ENCODE peak calls at places on chromosomes 16 and 17, in eight cellular contexts. One of them, this sample, is unnamed.

GRCh38 chr16:23836404-23837291 is 865 bp downstream of the PRKCB start:
- DNase-seq in PC-9: no peak
- DNase-seq in GOT3: no peak
- DNase-seq in mammary epithelial cell: no peak
- DNase-seq in activated effector memory CD4-positive, alpha-beta T cell treated with Interleukin-2 at 50 U/mL for 16 hours: peak; percentile 33
- DNase-seq in tibial artery: no peak
- DNase-seq in skeletal muscle cell: no peak
- DNase-seq in CD4-positive, alpha-beta T cell: peak; percentile 42
- DNase-seq in this sample: no peak

GRCh38 chr16:77295896-77296295 is 96.7 kb downstream of the SYCE1L start:
- DNase-seq in activated effector memory CD4-positive, alpha-beta T cell treated with Interleukin-2 at 50 U/mL for 16 hours: no peak
- DNase-seq in GOT3: no peak
- DNase-seq in PC-9: no peak
- DNase-seq in CD4-positive, alpha-beta T cell: no peak
- DNase-seq in skeletal muscle cell: no peak
- DNase-seq in mammary epithelial cell: no peak
- DNase-seq in tibial artery: no peak
- DNase-seq in this sample: no peak

GRCh38 chr17:79095345-79096055 is 20.9 kb downstream of the ENGASE start:
- DNase-seq in GOT3: no peak
- DNase-seq in CD4-positive, alpha-beta T cell: no peak
- DNase-seq in activated effector memory CD4-positive, alpha-beta T cell treated with Interleukin-2 at 50 U/mL for 16 hours: no peak
- DNase-seq in mammary epithelial cell: peak; percentile 30
- DNase-seq in PC-9: no peak
- DNase-seq in tibial artery: no peak
- DNase-seq in skeletal muscle cell: no peak
- DNase-seq in this sample: peak; percentile 46

GRCh38 chr16:2799205-2799851 is 1.1 kb downstream of the PRSS41 start:
- DNase-seq in skeletal muscle cell: no peak
- DNase-seq in activated effector memory CD4-positive, alpha-beta T cell treated with Interleukin-2 at 50 U/mL for 16 hours: no peak
- DNase-seq in tibial artery: no peak
- DNase-seq in CD4-positive, alpha-beta T cell: no peak
- DNase-seq in PC-9: no peak
- DNase-seq in GOT3: no peak
- DNase-seq in mammary epithelial cell: no peak
- DNase-seq in this sample: no peak

GRCh38 chr16:67417333-67418061 is 1.2 kb upstream of the ZDHHC1 start:
- DNase-seq in skeletal muscle cell: no peak
- DNase-seq in PC-9: no peak
- DNase-seq in tibial artery: no peak
- DNase-seq in GOT3: no peak
- DNase-seq in activated effector memory CD4-positive, alpha-beta T cell treated with Interleukin-2 at 50 U/mL for 16 hours: no peak
- DNase-seq in CD4-positive, alpha-beta T cell: no peak
- DNase-seq in mammary epithelial cell: no peak
- DNase-seq in this sample: no peak

GRCh38 chr17:77382356-77382911 is 241.7 kb downstream of the SEC14L1 start:
- DNase-seq in GOT3: no peak
- DNase-seq in mammary epithelial cell: no peak
- DNase-seq in activated effector memory CD4-positive, alpha-beta T cell treated with Interleukin-2 at 50 U/mL for 16 hours: peak; percentile 51
- DNase-seq in CD4-positive, alpha-beta T cell: peak; percentile 39
- DNase-seq in skeletal muscle cell: no peak
- DNase-seq in tibial artery: no peak
- DNase-seq in PC-9: no peak
- DNase-seq in this sample: no peak

GRCh38 chr17:33175565-33175964 is 117.5 kb downstream of the ASIC2 start:
- DNase-seq in skeletal muscle cell: no peak
- DNase-seq in CD4-positive, alpha-beta T cell: no peak
- DNase-seq in tibial artery: no peak
- DNase-seq in PC-9: no peak
- DNase-seq in activated effector memory CD4-positive, alpha-beta T cell treated with Interleukin-2 at 50 U/mL for 16 hours: no peak
- DNase-seq in GOT3: no peak
- DNase-seq in mammary epithelial cell: no peak
- DNase-seq in this sample: no peak

GRCh38 chr17:62809656-62810055 is 1.5 kb upstream of the MARCHF10 start:
- DNase-seq in skeletal muscle cell: no peak
- DNase-seq in PC-9: no peak
- DNase-seq in mammary epithelial cell: no peak
- DNase-seq in GOT3: no peak
- DNase-seq in tibial artery: no peak
- DNase-seq in activated effector memory CD4-positive, alpha-beta T cell treated with Interleukin-2 at 50 U/mL for 16 hours: no peak
- DNase-seq in CD4-positive, alpha-beta T cell: no peak
- DNase-seq in this sample: no peak

GRCh38 chr17:55089955-55090573 is 121.5 kb downstream of the STXBP4 start:
- DNase-seq in activated effector memory CD4-positive, alpha-beta T cell treated with Interleukin-2 at 50 U/mL for 16 hours: peak; percentile 52
- DNase-seq in tibial artery: no peak
- DNase-seq in CD4-positive, alpha-beta T cell: peak; percentile 15
- DNase-seq in GOT3: no peak
- DNase-seq in PC-9: peak; percentile 23
- DNase-seq in skeletal muscle cell: no peak
- DNase-seq in mammary epithelial cell: no peak
- DNase-seq in this sample: no peak

GRCh38 chr16:56984639-56985038 is 4.7 kb upstream of the NLRC5 start:
- DNase-seq in tibial artery: no peak
- DNase-seq in CD4-positive, alpha-beta T cell: no peak
- DNase-seq in skeletal muscle cell: no peak
- DNase-seq in mammary epithelial cell: peak; percentile 37
- DNase-seq in activated effector memory CD4-positive, alpha-beta T cell treated with Interleukin-2 at 50 U/mL for 16 hours: no peak
- DNase-seq in GOT3: no peak
- DNase-seq in PC-9: peak; percentile 64
- DNase-seq in this sample: no peak

GRCh38 chr17:27522028-27522639 is 65.9 kb downstream of the KSR1 start:
- DNase-seq in tibial artery: no peak
- DNase-seq in GOT3: no peak
- DNase-seq in PC-9: no peak
- DNase-seq in skeletal muscle cell: no peak
- DNase-seq in mammary epithelial cell: no peak
- DNase-seq in CD4-positive, alpha-beta T cell: no peak
- DNase-seq in activated effector memory CD4-positive, alpha-beta T cell treated with Interleukin-2 at 50 U/mL for 16 hours: no peak
- DNase-seq in this sample: no peak

GRCh38 chr17:48725005-48725293 is 2.0 kb downstream of the PRAC2 start:
- DNase-seq in PC-9: no peak
- DNase-seq in tibial artery: no peak
- DNase-seq in activated effector memory CD4-positive, alpha-beta T cell treated with Interleukin-2 at 50 U/mL for 16 hours: no peak
- DNase-seq in mammary epithelial cell: no peak
- DNase-seq in GOT3: no peak
- DNase-seq in skeletal muscle cell: no peak
- DNase-seq in CD4-positive, alpha-beta T cell: no peak
- DNase-seq in this sample: no peak

GRCh38 chr17:16449121-16449570 is 33.8 kb downstream of the TRPV2 start:
- DNase-seq in mammary epithelial cell: peak; percentile 48
- DNase-seq in skeletal muscle cell: no peak
- DNase-seq in PC-9: no peak
- DNase-seq in activated effector memory CD4-positive, alpha-beta T cell treated with Interleukin-2 at 50 U/mL for 16 hours: no peak
- DNase-seq in CD4-positive, alpha-beta T cell: no peak
- DNase-seq in tibial artery: no peak
- DNase-seq in GOT3: no peak
- DNase-seq in this sample: no peak

GRCh38 chr17:21286771-21287702 is 2.5 kb downstream of the MAP2K3 start:
- DNase-seq in tibial artery: no peak
- DNase-seq in skeletal muscle cell: no peak
- DNase-seq in PC-9: peak; percentile 81
- DNase-seq in CD4-positive, alpha-beta T cell: no peak
- DNase-seq in mammary epithelial cell: peak; percentile 59
- DNase-seq in GOT3: no peak
- DNase-seq in activated effector memory CD4-positive, alpha-beta T cell treated with Interleukin-2 at 50 U/mL for 16 hours: no peak
- DNase-seq in this sample: no peak

GRCh38 chr17:52124993-52125392 is 33.5 kb downstream of the CA10 start:
- DNase-seq in CD4-positive, alpha-beta T cell: no peak
- DNase-seq in tibial artery: no peak
- DNase-seq in activated effector memory CD4-positive, alpha-beta T cell treated with Interleukin-2 at 50 U/mL for 16 hours: no peak
- DNase-seq in PC-9: no peak
- DNase-seq in skeletal muscle cell: no peak
- DNase-seq in GOT3: no peak
- DNase-seq in mammary epithelial cell: no peak
- DNase-seq in this sample: no peak

GRCh38 chr17:46201491-46201890 is 8.3 kb upstream of the KANSL1 start:
- DNase-seq in tibial artery: no peak
- DNase-seq in CD4-positive, alpha-beta T cell: no peak
- DNase-seq in mammary epithelial cell: no peak
- DNase-seq in GOT3: no peak
- DNase-seq in skeletal muscle cell: no peak
- DNase-seq in activated effector memory CD4-positive, alpha-beta T cell treated with Interleukin-2 at 50 U/mL for 16 hours: no peak
- DNase-seq in PC-9: no peak
- DNase-seq in this sample: no peak

GRCh38 chr16:11331967-11332366 is 13.3 kb upstream of the RMI2 start:
- DNase-seq in GOT3: no peak
- DNase-seq in skeletal muscle cell: no peak
- DNase-seq in activated effector memory CD4-positive, alpha-beta T cell treated with Interleukin-2 at 50 U/mL for 16 hours: no peak
- DNase-seq in mammary epithelial cell: no peak
- DNase-seq in tibial artery: no peak
- DNase-seq in PC-9: no peak
- DNase-seq in CD4-positive, alpha-beta T cell: no peak
- DNase-seq in this sample: no peak

GRCh38 chr16:31107465-31107867 is 720 bp upstream of the BCKDK start:
- DNase-seq in CD4-positive, alpha-beta T cell: no peak
- DNase-seq in tibial artery: no peak
- DNase-seq in GOT3: no peak
- DNase-seq in skeletal muscle cell: no peak
- DNase-seq in activated effector memory CD4-positive, alpha-beta T cell treated with Interleukin-2 at 50 U/mL for 16 hours: no peak
- DNase-seq in mammary epithelial cell: no peak
- DNase-seq in PC-9: no peak
- DNase-seq in this sample: peak; percentile 81

GRCh38 chr17:65173284-65173793 is 36.2 kb downstream of the RGS9 start:
- DNase-seq in activated effector memory CD4-positive, alpha-beta T cell treated with Interleukin-2 at 50 U/mL for 16 hours: peak; percentile 78
- DNase-seq in skeletal muscle cell: peak; percentile 78
- DNase-seq in CD4-positive, alpha-beta T cell: peak; percentile 64
- DNase-seq in mammary epithelial cell: no peak
- DNase-seq in PC-9: peak; percentile 23
- DNase-seq in GOT3: no peak
- DNase-seq in tibial artery: no peak
- DNase-seq in this sample: no peak

GRCh38 chr16:3458278-3458851 is 14.9 kb downstream of the NAA60 start:
- DNase-seq in mammary epithelial cell: peak; percentile 16
- DNase-seq in PC-9: peak; percentile 33
- DNase-seq in GOT3: no peak
- DNase-seq in activated effector memory CD4-positive, alpha-beta T cell treated with Interleukin-2 at 50 U/mL for 16 hours: no peak
- DNase-seq in skeletal muscle cell: no peak
- DNase-seq in CD4-positive, alpha-beta T cell: no peak
- DNase-seq in tibial artery: no peak
- DNase-seq in this sample: no peak

GRCh38 chr17:49252148-49252682 is 21.6 kb upstream of the PHOSPHO1 start:
- DNase-seq in skeletal muscle cell: no peak
- DNase-seq in activated effector memory CD4-positive, alpha-beta T cell treated with Interleukin-2 at 50 U/mL for 16 hours: no peak
- DNase-seq in GOT3: no peak
- DNase-seq in mammary epithelial cell: peak; percentile 12
- DNase-seq in CD4-positive, alpha-beta T cell: no peak
- DNase-seq in PC-9: no peak
- DNase-seq in tibial artery: no peak
- DNase-seq in this sample: no peak